ENCODE peak calls at places on chromosomes 7 and 10, in six cellular contexts. R, C, F, S, O and E are unnamed samples.

GRCh38 chr7:149715476-149715875 is 57.9 kb downstream of the ZNF467 start:
- DNase-seq in R (no peak), C (no peak), F (no peak), S (peak; percentile 5), O (no peak), E (no peak)

GRCh38 chr7:130875265-130875741 is 141.3 kb upstream of the KLF14 start:
- DNase-seq in R (no peak), C (peak; percentile 53), F (peak; percentile 69), S (peak; percentile 69), O (peak; percentile 54), E (no peak)

GRCh38 chr10:124983321-124983720 is 41.4 kb downstream of the ZRANB1 start:
- DNase-seq in R (peak; percentile 44), C (peak; percentile 46), F (no peak), S (peak; percentile 35), O (no peak), E (no peak)

GRCh38 chr10:95260909-95261552 is 29.8 kb downstream of the PDLIM1 start:
- DNase-seq in R (peak; percentile 71), C (peak; percentile 52), F (no peak), S (no peak), O (no peak), E (no peak)

GRCh38 chr7:111639894-111640293 is 77.6 kb upstream of the IMMP2L start:
- DNase-seq in R (peak; percentile 10), C (peak; percentile 73), F (no peak), S (no peak), O (no peak), E (no peak)

GRCh38 chr10:111338035-111338434 is 261.2 kb downstream of the ADRA2A start:
- DNase-seq in R (no peak), C (no peak), F (no peak), S (no peak), O (no peak), E (no peak)

GRCh38 chr7:54394877-54395276 is 147.3 kb upstream of the VSTM2A start:
- DNase-seq in R (no peak), C (no peak), F (no peak), S (no peak), O (no peak), E (no peak)

GRCh38 chr10:107553470-107553869 is 389.0 kb upstream of the SORCS1 start:
- DNase-seq in R (no peak), C (peak; percentile 46), F (no peak), S (no peak), O (no peak), E (no peak)

GRCh38 chr10:126137557-126138221 is 241.3 kb downstream of the FANK1 start:
- DNase-seq in R (no peak), C (no peak), F (no peak), S (no peak), O (no peak), E (no peak)

GRCh38 chr7:38704041-38704547 is 72.9 kb upstream of the AMPH start:
- DNase-seq in R (no peak), C (no peak), F (no peak), S (no peak), O (no peak), E (no peak)

GRCh38 chr10:80313523-80313922 is 24.1 kb upstream of the MAT1A start:
- DNase-seq in R (no peak), C (no peak), F (no peak), S (no peak), O (no peak), E (no peak)

GRCh38 chr10:19466709-19467108 is 349.5 kb upstream of the PLXDC2 start:
- DNase-seq in R (no peak), C (no peak), F (no peak), S (no peak), O (no peak), E (no peak)

GRCh38 chr10:126468876-126469643 is 80.8 kb upstream of the ADAM12 start:
- DNase-seq in R (no peak), C (peak; percentile 18), F (no peak), S (no peak), O (peak; percentile 30), E (no peak)

GRCh38 chr7:41579961-41580935 is 122.6 kb downstream of the INHBA start:
- DNase-seq in R (peak; percentile 95), C (peak; percentile 84), F (no peak), S (no peak), O (no peak), E (no peak)

GRCh38 chr7:117381357-117381756 is 45.9 kb downstream of the ASZ1 start:
- DNase-seq in R (no peak), C (no peak), F (no peak), S (no peak), O (no peak), E (no peak)

GRCh38 chr7:31882187-31882586 is 188.0 kb downstream of the PDE1C start:
- DNase-seq in R (no peak), C (peak; percentile 4), F (no peak), S (no peak), O (no peak), E (no peak)

GRCh38 chr7:55189447-55189760 is 170.6 kb downstream of the EGFR start:
- DNase-seq in R (no peak), C (no peak), F (no peak), S (no peak), O (no peak), E (no peak)

GRCh38 chr10:132798876-132799275 is 12.9 kb upstream of the NKX6-2 start:
- DNase-seq in R (no peak), C (no peak), F (no peak), S (no peak), O (no peak), E (no peak)
- TF ChIP-seq CTCF in R (no peak), C (no peak), F (no peak), S (no peak), O (no peak), E (no peak)

GRCh38 chr10:132904169-132904813 is 38.1 kb downstream of the CFAP46 start:
- DNase-seq in R (peak; percentile 4), C (peak; percentile 50), F (peak; percentile 74), S (peak; percentile 50), O (no peak), E (no peak)
- TF ChIP-seq CTCF in R (peak; percentile 91), C (peak; percentile 90), F (peak; percentile 82), S (peak; percentile 75), O (no peak), E (peak; percentile 59)

GRCh38 chr7:105309235-105310156 is 79.2 kb downstream of the SRPK2 start:
- DNase-seq in R (no peak), C (no peak), F (no peak), S (no peak), O (no peak), E (no peak)
- TF ChIP-seq CTCF in R (no peak), C (no peak), F (no peak), S (no peak), O (no peak), E (no peak)

GRCh38 chr10:114893248-114893647 is 44.7 kb upstream of the TRUB1 start:
- DNase-seq in R (peak; percentile 17), C (no peak), F (no peak), S (no peak), O (no peak), E (no peak)
- TF ChIP-seq CTCF in R (no peak), C (no peak), F (no peak), S (no peak), O (no peak), E (no peak)

DNA sequence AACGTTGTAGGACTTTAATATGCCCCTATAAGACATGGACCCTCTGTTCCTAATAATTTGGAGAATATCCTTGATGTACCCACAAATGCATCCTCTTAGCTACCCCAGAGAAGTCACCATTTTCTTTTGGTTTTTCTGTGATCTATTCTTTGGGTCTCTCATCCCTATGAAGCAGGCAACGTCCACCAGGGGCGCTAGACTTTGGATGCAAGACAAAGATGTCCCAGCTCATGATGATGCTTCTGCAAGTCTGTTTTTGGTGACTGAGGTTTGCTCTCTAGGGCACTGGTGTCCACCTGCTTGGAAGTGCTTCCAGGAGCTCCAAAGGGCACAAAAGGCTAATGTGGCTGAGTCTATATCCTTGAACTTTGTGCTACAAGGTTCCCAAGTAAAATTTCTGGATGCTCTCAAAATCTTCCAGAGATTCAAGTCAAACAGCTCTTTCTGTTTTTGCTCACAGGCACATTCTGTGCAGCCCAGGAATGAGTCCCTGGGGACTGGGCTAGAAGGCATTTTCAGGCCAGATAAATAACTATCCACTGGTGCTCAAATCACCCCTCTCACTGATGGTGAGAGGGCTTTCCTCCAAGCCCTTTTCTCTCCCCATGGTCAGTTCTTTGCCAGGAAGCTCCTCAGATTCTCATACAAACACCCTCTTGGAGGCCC is 166.4 kb downstream of the C7orf25 start:
- DNase-seq in R (no peak), C (peak; percentile 29), F (peak; percentile 78), S (peak; percentile 48), O (no peak), E (no peak)
- TF ChIP-seq CTCF in R (peak; percentile 75), C (peak; percentile 63), F (peak; percentile 76), S (peak; percentile 65), O (no peak), E (peak; percentile 40)

GRCh38 chr10:49164587-49165188 is 23.5 kb downstream of the TMEM273 start:
- DNase-seq in R (no peak), C (peak; percentile 40), F (peak; percentile 65), S (peak; percentile 69), O (no peak), E (no peak)
- TF ChIP-seq CTCF in R (peak; percentile 71), C (peak; percentile 62), F (peak; percentile 59), S (no peak), O (peak; percentile 20), E (peak; percentile 33)

GRCh38 chr7:77995717-77996116 is 197.1 kb downstream of the PHTF2 start:
- DNase-seq in R (peak; percentile 14), C (no peak), F (peak; percentile 27), S (no peak), O (no peak), E (no peak)
- TF ChIP-seq CTCF in R (peak; percentile 49), C (peak; percentile 15), F (peak; percentile 42), S (peak; percentile 25), O (no peak), E (peak; percentile 5)